ENCODE peak calls at places on chromosome 16, in six cellular contexts. R is stimulated activated CD4-positive, alpha-beta T cell treated with anti-CD3 and anti-CD28 coated beads, Interleukin-4, amount 100 ng/mL, for 1 hour; Q is HEK293T; N is EH; C is EL; B is activated T-helper 1 cell treated with Interleukin-2 at 50 U/mL for 16 hours. U is an unnamed sample.
A peak's percentile ranks its signal among the peaks of the same experiment; 100 is the strongest.

GRCh38 chr16:14456793-14457481 is 173.1 kb downstream of the PARN start:
- DNase-seq in R (no peak), Q (no peak), N (peak; percentile 17), C (peak; percentile 48), B (no peak), U (no peak)

GRCh38 chr16:5398203-5398602 is 300.6 kb upstream of the EEF2KMT start:
- DNase-seq in R (no peak), Q (no peak), N (no peak), C (no peak), B (no peak), U (no peak)

GRCh38 chr16:3783516-3783915 is 66.2 kb upstream of the TRAP1 start:
- DNase-seq in R (no peak), Q (no peak), N (no peak), C (no peak), B (no peak), U (no peak)

GRCh38 chr16:56330476-56330875 is 94.9 kb downstream of the AMFR start:
- DNase-seq in R (no peak), Q (no peak), N (no peak), C (no peak), B (no peak), U (no peak)

GRCh38 chr16:48201515-48202201 is 42.4 kb upstream of the LONP2 start:
- DNase-seq in R (no peak), Q (no peak), N (no peak), C (no peak), B (no peak), U (no peak)

GRCh38 chr16:82439678-82440293 is 187.0 kb upstream of the CDH13 start:
- DNase-seq in R (no peak), Q (peak; percentile 36), N (peak; percentile 28), C (peak; percentile 8), B (no peak), U (peak; percentile 18)

GRCh38 chr16:17828012-17828411 is 357.3 kb upstream of the XYLT1 start:
- DNase-seq in R (no peak), Q (no peak), N (peak; percentile 95), C (peak; percentile 78), B (no peak), U (no peak)

GRCh38 chr16:84593825-84594724 is 23.8 kb downstream of the COTL1 start:
- DNase-seq in R (peak; percentile 51), Q (no peak), N (no peak), C (no peak), B (peak; percentile 68), U (no peak)

GRCh38 chr16:71847096-71847495 is 1.3 kb downstream of the ATXN1L start:
- DNase-seq in R (no peak), Q (no peak), N (no peak), C (no peak), B (no peak), U (no peak)

GRCh38 chr16:81995651-81996050 is 15.6 kb downstream of the SDR42E1 start:
- DNase-seq in R (no peak), Q (no peak), N (peak; percentile 42), C (no peak), B (no peak), U (no peak)

GRCh38 chr16:82093901-82094300 is 58.8 kb downstream of the HSD17B2 start:
- DNase-seq in R (no peak), Q (no peak), N (peak; percentile 15), C (peak; percentile 9), B (no peak), U (no peak)

GRCh38 chr16:50881331-50881830 is 139.5 kb downstream of the CYLD start:
- DNase-seq in R (no peak), Q (no peak), N (no peak), C (no peak), B (no peak), U (no peak)

GRCh38 chr16:51994597-51994996 is 552.3 kb downstream of the TOX3 start:
- DNase-seq in R (no peak), Q (no peak), N (peak; percentile 3), C (peak; percentile 3), B (no peak), U (peak; percentile 74)

GRCh38 chr16:80741716-80742115 is 62.7 kb downstream of the CDYL2 start:
- DNase-seq in R (no peak), Q (no peak), N (peak; percentile 12), C (no peak), B (no peak), U (no peak)

GRCh38 chr16:976389-976931 is 5.1 kb upstream of the SOX8 start:
- DNase-seq in R (peak; percentile 50), Q (no peak), N (no peak), C (no peak), B (no peak), U (no peak)

GRCh38 chr16:30526137-30526822 is at the start of gene ZNF768:
- DNase-seq in R (no peak), Q (peak; percentile 80), N (peak; percentile 53), C (peak; percentile 60), B (peak; percentile 24), U (peak; percentile 21)

GRCh38 chr16:62638964-62639861 is 603.0 kb upstream of the CDH8 start:
- DNase-seq in R (no peak), Q (no peak), N (no peak), C (no peak), B (no peak), U (no peak)

GRCh38 chr16:1158456-1159324 is 5.8 kb downstream of the CACNA1H start:
- DNase-seq in R (no peak), Q (no peak), N (no peak), C (peak; percentile 28), B (no peak), U (peak; percentile 56)

GRCh38 chr16:2083409-2083808 is 35.6 kb downstream of the TSC2 start:
- DNase-seq in R (no peak), Q (no peak), N (no peak), C (no peak), B (no peak), U (no peak)

GRCh38 chr16:46743232-46743719 is 4.9 kb downstream of the MYLK3 start:
- DNase-seq in R (no peak), Q (no peak), N (peak; percentile 67), C (peak; percentile 70), B (no peak), U (no peak)

GRCh38 chr16:82583415-82583814 is 43.4 kb upstream of the CDH13 start:
- DNase-seq in R (no peak), Q (no peak), N (peak; percentile 55), C (peak; percentile 14), B (no peak), U (no peak)

U was measured in A673.